ENCODE peak calls at places on chromosomes 1 and 21, in four cellular contexts. One of them, this sample, is unnamed.

GRCh38 chr1:21926814-21927530 is 10.1 kb downstream of the HSPG2 start:
- DNase-seq in EL: peak
- DNase-seq in HFFc6: peak
- DNase-seq in A172: no peak
- DNase-seq in this sample: no peak

GRCh38 chr1:51165540-51165939 is 63.5 kb downstream of the C1orf185 start:
- DNase-seq in EL: no peak
- DNase-seq in A172: no peak
- DNase-seq in HFFc6: no peak
- DNase-seq in this sample: no peak

GRCh38 chr1:24222778-24223177 is 35.7 kb upstream of the IFNLR1 start:
- DNase-seq in A172: no peak
- DNase-seq in EL: no peak
- DNase-seq in HFFc6: no peak
- DNase-seq in this sample: no peak

GRCh38 chr1:21896652-21897532 is 40.2 kb downstream of the HSPG2 start:
- DNase-seq in HFFc6: no peak
- DNase-seq in A172: no peak
- DNase-seq in EL: no peak
- DNase-seq in this sample: peak

GRCh38 chr1:109759513-109760334 is 4.0 kb downstream of the EPS8L3 start:
- DNase-seq in A172: no peak
- DNase-seq in EL: no peak
- DNase-seq in HFFc6: no peak
- DNase-seq in this sample: peak

GRCh38 chr1:230077436-230078221 is 10.6 kb downstream of the GALNT2 start:
- DNase-seq in EL: peak
- DNase-seq in A172: no peak
- DNase-seq in HFFc6: peak
- DNase-seq in this sample: no peak

GRCh38 chr21:26028183-26028582 is 142.4 kb downstream of the APP start:
- DNase-seq in A172: no peak
- DNase-seq in HFFc6: no peak
- DNase-seq in EL: no peak
- DNase-seq in this sample: no peak

GRCh38 chr1:24047101-24047459 is 64.9 kb downstream of the MYOM3 start:
- DNase-seq in EL: peak
- DNase-seq in HFFc6: peak
- DNase-seq in A172: peak
- DNase-seq in this sample: no peak

GRCh38 chr1:189175889-189176288 is 1301.8 kb downstream of the BRINP3 start:
- DNase-seq in A172: no peak
- DNase-seq in EL: no peak
- DNase-seq in HFFc6: no peak
- DNase-seq in this sample: no peak

GRCh38 chr1:221965252-221965651 is 223.4 kb upstream of the DUSP10 start:
- DNase-seq in EL: no peak
- DNase-seq in A172: no peak
- DNase-seq in HFFc6: no peak
- DNase-seq in this sample: no peak

GRCh38 chr1:228273720-228274451 is 66.0 kb downstream of the OBSCN start:
- DNase-seq in EL: no peak
- DNase-seq in HFFc6: no peak
- DNase-seq in A172: no peak
- DNase-seq in this sample: peak

GRCh38 chr1:117161887-117162286 is 40.3 kb upstream of the TRIM45 start:
- DNase-seq in HFFc6: no peak
- DNase-seq in A172: no peak
- DNase-seq in EL: no peak
- DNase-seq in this sample: no peak

GRCh38 chr1:106921186-106921585 is 135.3 kb upstream of the PRMT6 start:
- DNase-seq in HFFc6: no peak
- DNase-seq in EL: no peak
- DNase-seq in A172: no peak
- DNase-seq in this sample: no peak

GRCh38 chr21:41967708-41968107 is 13.9 kb upstream of the C2CD2 start:
- DNase-seq in HFFc6: no peak
- DNase-seq in EL: no peak
- DNase-seq in A172: no peak
- DNase-seq in this sample: peak

GRCh38 chr1:209809601-209810000 is 3.7 kb upstream of the IRF6 start:
- DNase-seq in A172: no peak
- DNase-seq in HFFc6: no peak
- DNase-seq in EL: no peak
- DNase-seq in this sample: no peak

GRCh38 chr1:164707868-164708331 is 148.9 kb downstream of the PBX1 start:
- DNase-seq in EL: peak
- DNase-seq in A172: peak
- DNase-seq in HFFc6: peak
- DNase-seq in this sample: no peak

GRCh38 chr1:94919241-94920030 is 7.5 kb downstream of the CNN3 start:
- DNase-seq in HFFc6: no peak
- DNase-seq in A172: no peak
- DNase-seq in EL: no peak
- DNase-seq in this sample: no peak

GRCh38 chr1:211920141-211920572 is 89.6 kb upstream of the LPGAT1 start:
- DNase-seq in HFFc6: no peak
- DNase-seq in EL: peak
- DNase-seq in A172: no peak
- DNase-seq in this sample: no peak

GRCh38 chr1:227317541-227318002 is 720 bp downstream of the CDC42BPA start:
- DNase-seq in EL: peak
- DNase-seq in HFFc6: peak
- DNase-seq in A172: peak
- DNase-seq in this sample: peak

GRCh38 chr1:1421147-1421906 is at the start of gene ANKRD65:
- DNase-seq in A172: no peak
- DNase-seq in HFFc6: no peak
- DNase-seq in EL: no peak
- DNase-seq in this sample: no peak

GRCh38 chr1:11977625-11978024 is 2.6 kb upstream of the MFN2 start:
- DNase-seq in A172: no peak
- DNase-seq in HFFc6: peak
- DNase-seq in EL: peak
- DNase-seq in this sample: no peak

GRCh38 chr21:37009740-37010341 is 3.3 kb downstream of the RIPPLY3 start:
- DNase-seq in HFFc6: peak
- DNase-seq in EL: peak
- DNase-seq in A172: peak
- DNase-seq in this sample: peak

GRCh38 chr1:16367258-16367967 is 371 bp downstream of the SZRD1 start:
- DNase-seq in EL: peak
- DNase-seq in A172: peak
- DNase-seq in HFFc6: peak
- DNase-seq in this sample: peak

GRCh38 chr1:203117611-203118575 is 9.6 kb upstream of the ADORA1 start:
- DNase-seq in EL: peak
- DNase-seq in HFFc6: peak
- DNase-seq in A172: peak
- DNase-seq in this sample: peak

GRCh38 chr1:36301220-36301619 is 4.9 kb upstream of the SH3D21 start:
- DNase-seq in A172: no peak
- DNase-seq in EL: no peak
- DNase-seq in HFFc6: no peak
- DNase-seq in this sample: no peak

GRCh38 chr1:174726167-174726879 is 273.4 kb upstream of the CACYBP start:
- DNase-seq in A172: peak
- DNase-seq in HFFc6: peak
- DNase-seq in EL: peak
- DNase-seq in this sample: no peak

GRCh38 chr1:203969846-203970245 is 103.1 kb upstream of the SOX13 start:
- DNase-seq in HFFc6: no peak
- DNase-seq in A172: no peak
- DNase-seq in EL: no peak
- DNase-seq in this sample: no peak